ENCODE peak calls at places on chromosomes 16 and 17, in eight cellular contexts. S is RCC 7860, F is NCI-H510A, B is GF-D8, C is GM19239, M is Caki2, H is choroid plexus epithelial cell, Z is GM04503. V is an unnamed sample.

GRCh38 chr16:87265261-87265660 is 51.9 kb downstream of the C16orf95 start:
- DNase-seq in F (no peak), Z (no peak), C (no peak), M (no peak), B (no peak), S (no peak), H (no peak), V (no peak)

GRCh38 chr17:63843387-63844292 is 1.2 kb upstream of the SMARCD2 start:
- DNase-seq in S (peak), M (peak), B (peak), F (no peak), C (peak), H (peak), Z (peak), V (no peak)

GRCh38 chr16:66717776-66718175 is 21.2 kb upstream of the CMTM4 start:
- DNase-seq in F (no peak), S (no peak), H (no peak), Z (no peak), M (no peak), B (no peak), C (no peak), V (no peak)

GRCh38 chr17:29084476-29085148 is 41.7 kb downstream of the PIPOX start:
- DNase-seq in C (no peak), S (no peak), H (peak), F (peak), B (no peak), M (no peak), Z (no peak), V (no peak)

GRCh38 chr17:8426094-8426720 is 9.5 kb upstream of the NDEL1 start:
- DNase-seq in F (no peak), B (no peak), S (no peak), M (no peak), Z (no peak), C (no peak), H (no peak), V (no peak)

GRCh38 chr16:67547423-67548264 is 14.7 kb upstream of the CTCF start:
- DNase-seq in C (no peak), H (no peak), F (no peak), Z (no peak), B (peak), M (no peak), S (no peak), V (no peak)

GRCh38 chr16:75420987-75421819 is 12.1 kb downstream of the CFDP1 start:
- DNase-seq in F (no peak), M (peak), Z (no peak), S (peak), B (peak), C (no peak), H (peak), V (no peak)

GRCh38 chr17:55454906-55455474 is 33.4 kb upstream of the MMD start:
- DNase-seq in H (peak), B (no peak), M (no peak), C (no peak), S (peak), Z (peak), F (no peak), V (no peak)

GRCh38 chr16:46739934-46740333 is 8.2 kb downstream of the MYLK3 start:
- DNase-seq in H (no peak), C (no peak), Z (no peak), S (no peak), M (no peak), F (no peak), B (no peak), V (no peak)

GRCh38 chr16:48413291-48413690 is 28.1 kb upstream of the SIAH1 start:
- DNase-seq in M (no peak), C (no peak), F (peak), Z (no peak), S (no peak), B (no peak), H (no peak), V (no peak)

GRCh38 chr16:28951410-28951943 is 740 bp downstream of the NFATC2IP start:
- DNase-seq in F (peak), S (no peak), M (no peak), C (no peak), H (no peak), B (no peak), Z (no peak), V (no peak)

GRCh38 chr17:48871551-48872351 is 20.8 kb upstream of the ATP5MC1 start:
- DNase-seq in C (no peak), M (no peak), B (no peak), S (peak), Z (no peak), F (no peak), H (peak), V (no peak)

GRCh38 chr17:2723505-2723996 is 12.0 kb upstream of the CLUH start:
- DNase-seq in C (no peak), H (no peak), Z (no peak), S (no peak), M (no peak), B (no peak), F (no peak), V (no peak)

GRCh38 chr16:88309174-88309904 is 73.4 kb upstream of the ZNF469 start:
- DNase-seq in S (no peak), Z (no peak), M (no peak), C (no peak), F (no peak), H (no peak), B (no peak), V (no peak)

GRCh38 chr17:80526116-80526910 is 18.3 kb upstream of the RPTOR start:
- DNase-seq in B (no peak), M (no peak), H (no peak), C (no peak), Z (no peak), S (no peak), F (peak), V (no peak)

GRCh38 chr16:87657621-87658192 is 55.4 kb downstream of the JPH3 start:
- DNase-seq in F (no peak), Z (no peak), B (no peak), M (no peak), H (peak), C (no peak), S (peak), V (no peak)

GRCh38 chr17:64661731-64661980 is 451 bp downstream of the SMURF2 start:
- DNase-seq in F (peak), Z (no peak), M (no peak), H (no peak), C (no peak), B (no peak), S (no peak), V (no peak)

V was measured in GM18507.